ENCODE peak calls at places on chromosomes 6 and 20, in seven cellular contexts. F is stimulated activated naive B cell treated with anti-CD40 and anti-IgM and Interleukin-4, amounts not matched to agents 10 μg/mL and 1 μg/mL and 100 μg/mL, for 72 hours; G is coronary artery; J is Calu3; D is activated B cell treated with CpG ODN at 0.5 μM for 24 hours; S is fibroblast of the aortic adventitia; R is NCI-H1048. L is an unnamed sample.

GRCh38 chr20:35953411-35954199 is 697 bp downstream of the SCAND1 start:
- DNase-seq in F (peak; percentile 47), G (peak; percentile 84), J (peak; percentile 59), D (peak; percentile 62), S (no peak), R (no peak), L (peak; percentile 81)

GRCh38 chr20:60035486-60035885 is 77.3 kb downstream of the CDH26 start:
- DNase-seq in F (no peak), G (no peak), J (no peak), D (no peak), S (no peak), R (no peak), L (no peak)

GRCh38 chr6:21502682-21503081 is 90.9 kb upstream of the SOX4 start:
- DNase-seq in F (no peak), G (no peak), J (no peak), D (no peak), S (no peak), R (no peak), L (no peak)

GRCh38 chr20:8523684-8524083 is 391.6 kb downstream of the PLCB1 start:
- DNase-seq in F (no peak), G (no peak), J (no peak), D (no peak), S (no peak), R (no peak), L (no peak)

GRCh38 chr6:7590918-7591302 is 912 bp downstream of the SNRNP48 start:
- DNase-seq in F (no peak), G (no peak), J (no peak), D (no peak), S (peak; percentile 13), R (no peak), L (no peak)

GRCh38 chr6:99016355-99016754 is 68.6 kb upstream of the FBXL4 start:
- DNase-seq in F (no peak), G (no peak), J (no peak), D (no peak), S (peak; percentile 8), R (no peak), L (no peak)

GRCh38 chr20:38804682-38805501 is 605 bp upstream of the PPP1R16B start:
- DNase-seq in F (peak; percentile 75), G (no peak), J (no peak), D (peak; percentile 56), S (no peak), R (no peak), L (peak; percentile 87)

GRCh38 chr6:165663736-165664552 is 903 bp upstream of the PDE10A start:
- DNase-seq in F (no peak), G (peak; percentile 70), J (peak; percentile 34), D (no peak), S (no peak), R (no peak), L (no peak)

GRCh38 chr6:112218563-112218962 is 35.8 kb downstream of the LAMA4 start:
- DNase-seq in F (no peak), G (no peak), J (peak; percentile 51), D (no peak), S (peak; percentile 85), R (no peak), L (no peak)

GRCh38 chr6:134317471-134318131 is at the start of gene SGK1:
- DNase-seq in F (no peak), G (no peak), J (peak; percentile 6), D (peak; percentile 22), S (peak; percentile 62), R (no peak), L (peak; percentile 32)

L was measured in activated CD4-positive, alpha-beta memory T cell treated with anti-CD3 and anti-CD28 coated beads for 36 hours.